ENCODE peak calls at places on chromosomes 12 and 14, in five cellular contexts. L, R, W, B and M are unnamed samples.

GRCh38 chr14:37056473-37056872 is 115.9 kb downstream of the SLC25A21 start:
- DNase-seq in L (peak), B (no peak), W (no peak), R (peak), M (no peak)

GRCh38 chr14:80607430-80608200 is 333.9 kb downstream of the CEP128 start:
- DNase-seq in L (no peak), B (no peak), W (no peak), R (no peak), M (no peak)

GRCh38 chr14:20662968-20663731 is 21.2 kb upstream of the RNASE4 start:
- DNase-seq in R (peak), W (peak), L (peak), B (peak), M (peak)

GRCh38 chr14:67510121-67510520 is 21.6 kb upstream of the TMEM229B start:
- DNase-seq in W (no peak), B (no peak), R (no peak), L (no peak), M (no peak)

GRCh38 chr12:57118711-57119271 is 7.6 kb upstream of the STAT6 start:
- DNase-seq in R (peak), B (no peak), W (no peak), L (no peak), M (no peak)

GRCh38 chr12:110546339-110546738 is 36.8 kb downstream of the PPTC7 start:
- DNase-seq in W (no peak), B (no peak), R (peak), L (no peak), M (no peak)

GRCh38 chr12:131494741-131495524 is 216.0 kb upstream of the SFSWAP start:
- DNase-seq in R (no peak), W (no peak), L (no peak), B (no peak), M (no peak)

GRCh38 chr12:91986084-91986483 is 159.6 kb downstream of the BTG1 start:
- DNase-seq in B (no peak), R (peak), L (peak), W (no peak), M (no peak)

GRCh38 chr12:99522456-99522855 is 125.1 kb upstream of the GARIN6 start:
- DNase-seq in L (no peak), B (no peak), W (no peak), R (peak), M (no peak)

GRCh38 chr12:27549801-27550652 is 26.0 kb downstream of the PPFIBP1 start:
- DNase-seq in L (peak), W (peak), R (peak), B (no peak), M (no peak)

GRCh38 chr14:22811752-22812151 is 3.5 kb downstream of the SLC7A7 start:
- DNase-seq in R (no peak), B (no peak), L (no peak), W (no peak), M (no peak)

GRCh38 chr14:102655154-102655553 is 62.7 kb downstream of the RCOR1 start:
- DNase-seq in B (no peak), R (peak), L (peak), W (no peak), M (no peak)

GRCh38 chr12:74896186-74896585 is 313.5 kb downstream of the KCNC2 start:
- DNase-seq in R (peak), L (no peak), B (no peak), W (no peak), M (no peak)

GRCh38 chr12:6546016-6546415 is 9.8 kb downstream of the IFFO1 start:
- DNase-seq in R (no peak), B (no peak), L (no peak), W (no peak), M (no peak)

GRCh38 chr14:74627071-74627470 is 15.0 kb upstream of the LTBP2 start:
- DNase-seq in B (no peak), L (no peak), W (no peak), R (no peak), M (no peak)

GRCh38 chr12:52010692-52011601 is 4.2 kb downstream of the TAMALIN start:
- DNase-seq in W (no peak), R (no peak), L (no peak), B (no peak), M (no peak)

GRCh38 chr12:121086896-121087295 is 45.8 kb upstream of the P2RX7 start:
- DNase-seq in W (no peak), R (no peak), B (no peak), L (no peak), M (no peak)

GRCh38 chr12:6374028-6374780 is 1.2 kb downstream of the SCNN1A start:
- DNase-seq in R (no peak), W (no peak), L (no peak), B (no peak), M (no peak)

GRCh38 chr14:70698288-70698687 is 56.6 kb downstream of the TTC9 start:
- DNase-seq in B (no peak), W (no peak), L (peak), R (peak), M (no peak)

GRCh38 chr12:115623764-115624334 is 653.6 kb downstream of the MED13L start:
- DNase-seq in B (no peak), W (peak), L (no peak), R (no peak), M (no peak)

GRCh38 chr14:23171251-23171975 is 12.0 kb downstream of the SLC7A8 start:
- DNase-seq in R (no peak), W (no peak), L (no peak), B (no peak), M (no peak)

DNA sequence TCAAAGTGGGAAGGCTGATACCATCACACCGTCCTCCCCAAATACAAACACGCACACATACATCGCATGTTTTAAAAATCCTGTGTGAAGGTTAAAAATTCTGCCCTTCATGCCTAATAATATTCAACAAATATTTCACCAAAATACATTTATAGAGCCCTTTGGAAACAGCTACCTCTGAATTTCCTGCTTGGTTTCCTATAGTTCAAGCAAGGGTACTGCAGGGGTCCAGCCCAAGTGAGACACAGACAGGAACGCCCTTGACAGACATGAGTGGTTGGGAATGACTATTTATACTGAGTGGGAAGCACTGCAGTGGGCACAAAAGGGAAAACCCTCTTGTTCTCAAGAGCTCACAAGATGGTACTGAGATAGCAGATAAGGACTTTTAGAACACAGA is 51.0 kb downstream of the ST8SIA1 start:
- DNase-seq in W (no peak), R (no peak), B (no peak), L (no peak), M (no peak)
- H3K27ac ChIP-seq in W (no peak), R (peak), B (no peak), L (peak), M (no peak)

GRCh38 chr12:31524791-31525495 is 66.0 kb downstream of the DENND5B start:
- DNase-seq in W (no peak), B (no peak), R (peak), L (no peak), M (no peak)

GRCh38 chr12:31525496-31526157 is 65.3 kb downstream of the DENND5B start:
- DNase-seq in R (no peak), B (no peak), L (no peak), W (no peak), M (no peak)

GRCh38 chr12:31521972-31522371 is 69.0 kb downstream of the DENND5B start:
- DNase-seq in R (no peak), L (no peak), W (no peak), B (no peak), M (no peak)

GRCh38 chr12:31523306-31523705 is 67.6 kb downstream of the DENND5B start:
- DNase-seq in L (no peak), W (no peak), R (no peak), B (no peak), M (no peak)

GRCh38 chr12:31522607-31523006 is 68.3 kb downstream of the DENND5B start:
- DNase-seq in L (no peak), W (no peak), R (no peak), B (no peak), M (no peak)
- H3K27ac ChIP-seq in L (peak), W (no peak), R (no peak), B (no peak), M (no peak)

DNA sequence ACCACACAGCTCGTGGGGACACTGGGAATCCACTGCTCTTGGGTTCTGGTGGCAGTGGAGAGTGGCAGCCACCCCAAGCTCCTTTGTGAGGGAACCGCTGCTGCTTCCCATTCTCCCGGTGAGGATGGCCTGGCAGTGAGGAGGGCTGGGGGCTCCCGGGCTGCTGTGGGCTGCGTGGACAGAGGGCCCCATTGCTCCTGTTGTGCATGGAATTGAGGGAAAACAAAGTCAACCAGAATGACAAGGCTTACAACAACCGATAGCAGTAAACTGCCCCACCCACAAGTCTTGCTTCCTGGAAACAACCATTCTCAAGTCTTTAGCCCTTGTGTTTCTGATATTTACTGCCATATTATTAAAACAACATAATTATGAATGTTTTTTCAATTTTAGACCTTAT is 32.1 kb downstream of the TMTC1 start:
- DNase-seq in R (no peak), B (no peak), W (no peak), L (no peak), M (no peak)
- H3K27ac ChIP-seq in R (no peak), B (no peak), W (no peak), L (no peak), M (no peak)

GRCh38 chr12:62862259-62862881 is 72.6 kb downstream of the PPM1H start:
- DNase-seq in R (peak), B (no peak), L (no peak), W (no peak), M (no peak)

GRCh38 chr12:62865090-62865489 is 69.9 kb downstream of the PPM1H start:
- DNase-seq in R (no peak), W (no peak), L (no peak), B (no peak), M (no peak)

GRCh38 chr12:62865860-62866407 is 69.0 kb downstream of the PPM1H start:
- DNase-seq in L (peak), R (no peak), W (no peak), B (no peak), M (no peak)

GRCh38 chr12:62868820-62869219 is 66.1 kb downstream of the PPM1H start:
- DNase-seq in W (no peak), L (no peak), B (no peak), R (no peak), M (no peak)

DNA sequence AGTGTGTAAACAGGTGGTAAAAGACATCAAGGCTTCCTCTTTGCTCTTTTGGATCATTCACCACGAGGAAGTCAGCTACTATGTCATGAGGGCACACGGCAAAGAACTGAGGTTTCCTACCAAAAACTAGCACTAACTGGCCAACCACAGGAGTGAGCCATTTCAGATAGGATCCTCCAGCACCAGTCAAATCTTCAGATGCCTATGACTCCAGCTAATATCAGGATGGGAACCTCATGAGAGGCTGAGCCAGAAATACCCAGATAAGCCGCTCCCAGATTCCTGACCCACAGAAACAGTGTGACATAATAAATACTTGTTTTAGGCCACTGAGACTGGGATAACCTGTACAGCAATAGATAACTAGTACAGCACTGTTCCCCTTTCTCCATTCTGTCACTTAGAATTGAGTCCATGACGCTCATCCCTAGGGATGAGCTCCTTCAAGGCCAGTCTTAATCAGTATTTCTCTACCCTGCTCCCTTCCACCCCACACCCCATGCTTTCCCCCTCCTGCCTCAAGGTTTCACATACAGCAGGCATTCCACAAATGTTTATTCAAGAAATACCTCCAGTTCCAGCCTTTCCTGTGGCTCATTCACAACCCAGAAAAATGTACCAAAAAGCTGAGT is 68.4 kb downstream of the PPM1H start:
- DNase-seq in R (peak), W (no peak), L (peak), B (no peak), M (no peak)
- H3K27ac ChIP-seq in R (peak), W (no peak), L (peak), B (no peak), M (peak)

GRCh38 chr14:58955294-58955821 is 233.1 kb upstream of the DAAM1 start:
- DNase-seq in W (no peak), L (no peak), R (no peak), B (no peak), M (no peak)
- H3K27ac ChIP-seq in W (no peak), L (no peak), R (no peak), B (no peak), M (no peak)

GRCh38 chr14:87877877-87878276 is 115.1 kb downstream of the GALC start:
- DNase-seq in B (no peak), W (no peak), R (peak), L (no peak), M (no peak)
- H3K27ac ChIP-seq in B (no peak), W (no peak), R (no peak), L (no peak), M (no peak)